ENCODE peak calls at places on chromosomes 16 and 17, in nine cellular contexts. N is colonic mucosa, S is nephron progenitor cell, R is neural crest cell, M is left ventricle myocardium inferior, V is fibroblast of villous mesenchyme, Z is mesothelial cell of epicardium, W is B cell, O is heart right ventricle. K is an unnamed sample.

GRCh38 chr16:69329369-69330285 is 761 bp downstream of the PDF start:
- DNase-seq in S (peak), M (no peak), W (no peak), V (no peak), R (no peak), Z (peak), N (peak), O (peak), K (no peak)

GRCh38 chr17:79622201-79622601 is 11.3 kb upstream of the RBFOX3 start:
- DNase-seq in Z (peak), M (peak), W (no peak), N (no peak), V (no peak), S (no peak), O (no peak), R (no peak), K (no peak)

GRCh38 chr17:17729620-17730249 is 48.5 kb downstream of the RAI1 start:
- DNase-seq in R (no peak), Z (no peak), S (peak), W (peak), O (no peak), N (peak), V (no peak), M (no peak), K (no peak)

GRCh38 chr17:50871369-50871768 is 5.2 kb upstream of the TOB1 start:
- DNase-seq in N (no peak), O (no peak), V (no peak), M (no peak), Z (no peak), W (no peak), R (no peak), S (no peak), K (no peak)

GRCh38 chr17:17575360-17576251 is 15.9 kb downstream of the PEMT start:
- DNase-seq in W (no peak), Z (no peak), V (peak), N (no peak), R (no peak), M (no peak), S (no peak), O (no peak), K (no peak)

GRCh38 chr17:45824901-45825492 is 19.7 kb upstream of the SPPL2C start:
- DNase-seq in M (no peak), V (no peak), W (no peak), Z (no peak), R (no peak), N (no peak), O (no peak), S (no peak), K (no peak)

GRCh38 chr16:578870-579405 is 9.2 kb downstream of the PIGQ start:
- DNase-seq in V (peak), Z (no peak), R (peak), S (peak), M (peak), O (peak), N (peak), W (peak), K (no peak)

GRCh38 chr17:2042355-2042929 is 620 bp downstream of the OVCA2 start:
- DNase-seq in W (no peak), S (peak), V (no peak), M (no peak), N (no peak), O (no peak), Z (peak), R (no peak), K (no peak)

GRCh38 chr16:12340151-12340733 is 363.7 kb downstream of the SNX29 start:
- DNase-seq in S (no peak), N (peak), W (peak), Z (no peak), V (peak), R (no peak), O (no peak), M (no peak), K (no peak)

GRCh38 chr17:19357351-19358140 is 5.0 kb downstream of the B9D1 start:
- DNase-seq in W (no peak), R (no peak), N (no peak), V (no peak), S (no peak), Z (no peak), M (no peak), O (no peak), K (no peak)

GRCh38 chr17:74519951-74520553 is 11.2 kb downstream of the CD300LB start:
- DNase-seq in N (peak), V (no peak), O (no peak), Z (no peak), R (no peak), S (no peak), M (no peak), W (peak), K (no peak)

GRCh38 chr17:73976147-73976546 is 227.3 kb upstream of the RPL38 start:
- DNase-seq in O (no peak), M (no peak), R (no peak), Z (no peak), N (no peak), S (no peak), W (no peak), V (no peak), K (no peak)

GRCh38 chr16:23557779-23558330 is 328 bp downstream of the UBFD1 start:
- DNase-seq in S (peak), Z (no peak), V (peak), N (peak), M (no peak), R (no peak), O (no peak), W (no peak), K (peak)

GRCh38 chr17:28993013-28993600 is 12.7 kb downstream of the SEZ6 start:
- DNase-seq in M (no peak), W (no peak), S (no peak), Z (no peak), V (no peak), N (no peak), R (no peak), O (no peak), K (no peak)

GRCh38 chr17:41711669-41712400 is at the start of gene GAST:
- DNase-seq in Z (no peak), R (no peak), V (no peak), N (no peak), M (no peak), W (no peak), O (no peak), S (no peak), K (no peak)

GRCh38 chr17:67994827-67995567 is 1.3 kb downstream of the C17orf58 start:
- DNase-seq in Z (no peak), N (peak), W (peak), R (no peak), O (no peak), S (no peak), M (no peak), V (peak), K (no peak)

GRCh38 chr16:89044394-89045180 is 49.1 kb upstream of the ACSF3 start:
- DNase-seq in N (no peak), W (no peak), S (peak), M (peak), R (no peak), O (no peak), V (no peak), Z (no peak), K (no peak)

GRCh38 chr17:31550389-31551056 is 159.0 kb downstream of the RAB11FIP4 start:
- DNase-seq in Z (no peak), O (no peak), S (no peak), R (no peak), V (no peak), W (no peak), N (peak), M (no peak), K (no peak)

GRCh38 chr17:67412057-67412456 is 35.0 kb downstream of the PITPNC1 start:
- DNase-seq in R (no peak), N (no peak), W (no peak), S (no peak), M (no peak), Z (no peak), O (no peak), V (peak), K (no peak)

GRCh38 chr17:43449470-43450202 is 34.1 kb upstream of the DHX8 start:
- DNase-seq in S (peak), N (no peak), V (peak), Z (no peak), M (no peak), W (no peak), R (no peak), O (no peak), K (no peak)

GRCh38 chr16:53672461-53672860 is 31.2 kb downstream of the RPGRIP1L start:
- DNase-seq in N (no peak), M (no peak), O (no peak), S (no peak), Z (no peak), R (no peak), W (no peak), V (peak), K (no peak)

GRCh38 chr16:3503513-3503912 is 2.7 kb downstream of the CLUAP1 start:
- DNase-seq in V (no peak), Z (no peak), W (no peak), N (no peak), S (no peak), O (no peak), R (no peak), M (no peak), K (no peak)

GRCh38 chr16:67187175-67187900 is 2.6 kb downstream of the EXOC3L1 start:
- DNase-seq in N (no peak), Z (no peak), W (no peak), M (no peak), V (no peak), R (no peak), S (no peak), O (no peak), K (no peak)

GRCh38 chr16:54268766-54269165 is 17.8 kb downstream of the IRX3 start:
- DNase-seq in M (no peak), W (no peak), N (no peak), V (no peak), O (no peak), R (no peak), S (no peak), Z (peak), K (no peak)

GRCh38 chr17:12078791-12079190 is 58.1 kb downstream of the MAP2K4 start:
- DNase-seq in R (no peak), V (peak), M (no peak), W (no peak), N (no peak), S (no peak), O (no peak), Z (no peak), K (peak)

GRCh38 chr17:17840751-17841591 is 4.2 kb upstream of the SREBF1 start:
- DNase-seq in N (no peak), W (no peak), Z (no peak), M (no peak), O (no peak), R (no peak), S (peak), V (peak), K (no peak)

GRCh38 chr16:10016761-10017160 is 165.5 kb downstream of the GRIN2A start:
- DNase-seq in W (no peak), M (no peak), O (no peak), V (no peak), N (no peak), R (no peak), Z (no peak), S (no peak), K (no peak)

GRCh38 chr17:59129814-59130213 is 23.1 kb upstream of the TRIM37 start:
- DNase-seq in O (no peak), S (no peak), V (no peak), M (no peak), Z (no peak), R (no peak), N (no peak), W (no peak), K (no peak)

GRCh38 chr16:57637424-57637823 is 9.0 kb downstream of the ADGRG1 start:
- DNase-seq in M (peak), N (no peak), W (no peak), S (no peak), Z (no peak), V (no peak), O (peak), R (peak), K (no peak)

GRCh38 chr17:75695830-75696271 is 25.4 kb upstream of the ITGB4 start:
- DNase-seq in O (peak), M (peak), S (no peak), R (no peak), V (no peak), Z (no peak), N (peak), W (no peak), K (no peak)

GRCh38 chr16:177394-177822 is 928 bp downstream of the HBA1 start:
- DNase-seq in S (no peak), V (peak), R (no peak), N (no peak), W (no peak), O (no peak), M (peak), Z (no peak), K (no peak)

GRCh38 chr16:69166946-69167930 is 19.7 kb upstream of the SNTB2 start:
- DNase-seq in W (no peak), S (no peak), R (no peak), N (no peak), M (no peak), Z (no peak), V (no peak), O (no peak), K (no peak)

GRCh38 chr16:28951410-28951943 is 740 bp downstream of the NFATC2IP start:
- DNase-seq in R (no peak), O (peak), Z (peak), W (no peak), N (peak), V (peak), M (no peak), S (no peak), K (no peak)

GRCh38 chr16:58684001-58684353 is 593 bp downstream of the SLC38A7 start:
- DNase-seq in O (no peak), S (no peak), Z (no peak), R (no peak), N (no peak), W (no peak), M (peak), V (peak), K (no peak)

GRCh38 chr16:54886078-54886477 is 44.6 kb upstream of the IRX5 start:
- DNase-seq in R (no peak), Z (no peak), W (no peak), N (no peak), M (no peak), O (no peak), S (no peak), V (no peak), K (no peak)

GRCh38 chr17:78362232-78362631 is 2.4 kb upstream of the SOCS3 start:
- DNase-seq in S (no peak), Z (no peak), N (no peak), V (no peak), O (no peak), W (no peak), M (no peak), R (no peak), K (no peak)

GRCh38 chr16:57051696-57052228 is 40.6 kb upstream of the CPNE2 start:
- DNase-seq in S (no peak), O (no peak), W (no peak), V (no peak), N (no peak), M (no peak), Z (no peak), R (no peak), K (no peak)

GRCh38 chr17:52150935-52151334 is 7.6 kb downstream of the CA10 start:
- DNase-seq in V (no peak), Z (no peak), W (no peak), N (no peak), O (no peak), S (no peak), R (no peak), M (no peak), K (no peak)

GRCh38 chr17:11515901-11516300 is 82.4 kb upstream of the DNAH9 start:
- DNase-seq in S (no peak), O (no peak), Z (no peak), M (no peak), W (no peak), N (no peak), R (no peak), V (no peak), K (no peak)

DNA sequence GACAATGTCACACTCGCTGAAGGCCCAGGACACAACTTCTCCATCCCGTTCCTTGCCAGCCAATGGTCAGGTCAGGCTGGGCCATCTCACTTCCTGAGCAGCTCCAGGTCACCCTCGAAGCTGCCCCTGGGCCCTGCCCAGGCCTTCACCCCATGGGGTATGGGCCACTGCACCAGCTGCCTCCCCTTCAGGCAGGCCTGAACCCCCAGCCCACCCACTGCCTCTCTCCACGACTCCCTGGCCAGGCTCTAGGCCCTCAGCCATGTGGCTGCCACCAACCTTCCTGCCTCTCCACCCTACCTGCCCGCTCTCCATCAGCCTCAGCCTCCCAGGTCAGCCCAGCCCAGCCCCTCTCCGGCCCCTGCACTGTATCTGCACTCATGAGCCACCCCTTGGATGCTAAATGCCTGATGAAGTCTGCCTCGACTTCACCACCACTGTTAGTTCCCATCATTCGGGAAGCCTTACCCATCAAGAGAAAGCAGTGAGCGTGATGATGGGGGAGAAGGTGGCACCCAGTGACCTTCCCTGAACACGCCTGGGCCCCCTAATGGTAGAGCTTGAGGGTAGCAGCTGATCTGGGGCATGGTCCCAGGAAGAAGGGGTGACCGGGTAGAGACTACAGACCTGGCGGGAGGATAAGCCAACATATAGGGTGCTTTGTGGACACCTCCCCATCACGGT is 30.9 kb upstream of the C16orf95 start:
- DNase-seq in O (peak), W (no peak), V (no peak), M (no peak), N (no peak), S (no peak), R (no peak), Z (no peak), K (no peak)
- TF ChIP-seq CTCF in O (no peak), W (no peak), V (no peak), M (no peak), N (no peak), S (no peak), R (no peak), Z (no peak), K (no peak)

DNA sequence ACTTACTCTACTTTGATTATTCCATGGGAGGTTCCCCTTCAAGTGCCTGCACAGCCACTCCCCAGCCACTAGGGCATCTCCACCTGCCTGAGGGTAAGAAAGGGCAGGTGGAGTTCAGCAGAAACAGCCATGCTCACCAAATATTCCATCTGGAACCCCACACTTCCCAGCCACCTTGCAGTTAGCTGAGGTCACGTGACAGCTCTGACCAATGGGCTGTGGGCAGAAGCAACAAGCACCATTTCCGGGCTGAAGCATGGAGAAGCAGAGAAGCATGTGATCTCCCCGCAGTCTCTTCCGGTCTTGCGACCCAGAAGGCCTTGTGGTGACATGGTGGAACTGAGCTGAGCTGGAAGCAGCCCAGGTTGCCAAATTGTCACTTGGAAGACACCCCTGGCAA is 108.6 kb downstream of the CCT6B start:
- DNase-seq in R (no peak), S (no peak), Z (no peak), N (no peak), M (no peak), V (no peak), O (no peak), W (no peak), K (no peak)
- TF ChIP-seq CTCF in R (no peak), S (no peak), Z (no peak), N (no peak), M (no peak), V (no peak), O (no peak), W (no peak), K (no peak)

DNA sequence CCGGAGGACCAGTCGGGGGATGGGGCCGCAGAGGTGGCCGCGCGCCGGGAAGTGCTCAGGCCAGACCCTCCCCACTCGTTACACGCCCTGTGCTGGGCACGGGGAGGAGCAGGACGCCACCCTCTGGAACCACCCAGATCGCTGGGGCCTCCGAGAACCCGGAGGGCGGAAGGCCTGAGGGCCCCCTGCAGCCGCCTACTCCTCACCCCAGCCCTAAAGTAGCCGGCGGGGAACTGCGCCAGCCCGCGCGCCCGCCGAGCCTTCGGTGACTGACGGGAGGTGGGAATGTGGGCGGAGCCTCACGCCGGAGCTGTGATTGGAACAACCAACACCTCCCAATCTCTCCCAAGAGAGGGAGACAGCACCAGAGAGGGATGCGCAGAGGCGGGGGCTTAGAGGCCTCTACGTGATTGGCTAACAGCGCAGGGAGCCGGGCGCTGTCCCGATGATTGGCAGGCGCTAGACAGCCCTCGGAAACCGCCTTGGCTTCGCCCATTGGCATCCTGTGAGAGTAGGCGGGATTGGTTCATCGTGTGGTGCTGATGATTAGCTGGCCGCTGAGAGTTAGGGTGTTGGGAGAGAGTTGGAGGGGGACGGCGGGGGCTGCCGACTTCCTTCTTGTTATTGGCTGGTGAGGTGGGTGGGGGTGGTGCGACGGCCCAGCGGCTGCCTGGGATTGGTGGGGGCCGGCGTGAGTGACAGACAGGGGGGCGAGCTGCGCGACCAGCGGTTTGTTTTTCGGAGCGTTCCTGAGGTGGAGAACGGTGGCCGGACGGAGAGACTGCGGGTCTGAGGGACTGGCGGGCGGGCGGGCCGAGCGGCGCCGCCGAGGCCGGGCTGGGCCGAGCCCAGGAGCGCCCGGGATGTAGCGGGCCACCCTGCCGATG is at the start of gene MAP3K3:
- DNase-seq in M (peak), V (peak), W (peak), O (peak), Z (peak), N (peak), R (peak), S (peak), K (peak)
- TF ChIP-seq CTCF in M (peak), V (peak), W (no peak), O (peak), Z (no peak), N (no peak), R (no peak), S (no peak), K (no peak)

DNA sequence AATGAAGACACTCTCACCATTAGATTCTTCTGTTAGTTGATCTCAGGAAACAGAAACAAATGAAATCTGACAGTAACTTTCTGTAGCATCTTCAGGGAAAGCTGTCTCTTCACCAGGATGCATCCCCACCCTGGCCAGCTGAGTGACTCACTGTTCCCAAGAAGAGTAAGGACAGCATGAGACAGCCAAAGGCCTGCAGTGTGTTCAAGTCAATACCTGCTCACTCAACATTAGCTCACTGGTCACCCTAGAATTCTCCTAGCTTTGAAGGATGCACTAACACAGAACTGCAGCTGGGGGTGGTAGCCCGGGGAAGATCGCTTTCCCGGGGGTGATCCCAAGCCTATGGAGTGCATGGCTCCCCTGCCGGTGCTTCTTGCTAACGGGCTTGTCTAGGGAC is 28.2 kb upstream of the CLEC18B start:
- DNase-seq in V (no peak), M (no peak), S (no peak), W (no peak), N (no peak), Z (no peak), O (no peak), R (no peak), K (no peak)
- TF ChIP-seq CTCF in V (peak), M (no peak), S (no peak), W (no peak), N (no peak), Z (no peak), O (no peak), R (no peak), K (no peak)